ENCODE peak calls at places on chromosomes 6 and 20, in eight cellular contexts. One of them, this sample, is unnamed.

GRCh38 chr20:49768204-49769124 is 44.2 kb upstream of the SLC9A8 start:
- DNase-seq in neural crest cell: no peak
- DNase-seq in endodermal cell: peak
- DNase-seq in nephron progenitor cell: no peak
- DNase-seq in ovary: peak
- DNase-seq in lower leg skin: peak
- DNase-seq in tibial artery: peak
- DNase-seq in fibroblast of lung: peak
- DNase-seq in this sample: peak

GRCh38 chr6:156791261-156791850 is 14.2 kb downstream of the ARID1B start:
- DNase-seq in fibroblast of lung: peak
- DNase-seq in ovary: no peak
- DNase-seq in lower leg skin: no peak
- DNase-seq in endodermal cell: peak
- DNase-seq in tibial artery: no peak
- DNase-seq in neural crest cell: no peak
- DNase-seq in nephron progenitor cell: no peak
- DNase-seq in this sample: peak

GRCh38 chr6:133067960-133068359 is 173.2 kb upstream of the EYA4 start:
- DNase-seq in ovary: no peak
- DNase-seq in neural crest cell: no peak
- DNase-seq in endodermal cell: no peak
- DNase-seq in fibroblast of lung: no peak
- DNase-seq in lower leg skin: no peak
- DNase-seq in nephron progenitor cell: no peak
- DNase-seq in tibial artery: no peak
- DNase-seq in this sample: no peak

GRCh38 chr6:41746068-41746467 is 1.1 kb downstream of the PGC start:
- DNase-seq in neural crest cell: no peak
- DNase-seq in lower leg skin: no peak
- DNase-seq in tibial artery: no peak
- DNase-seq in ovary: no peak
- DNase-seq in endodermal cell: no peak
- DNase-seq in fibroblast of lung: no peak
- DNase-seq in nephron progenitor cell: no peak
- DNase-seq in this sample: no peak

GRCh38 chr20:58306421-58307261 is 2.9 kb upstream of the RAB22A start:
- DNase-seq in ovary: no peak
- DNase-seq in lower leg skin: peak
- DNase-seq in neural crest cell: no peak
- DNase-seq in nephron progenitor cell: no peak
- DNase-seq in fibroblast of lung: peak
- DNase-seq in endodermal cell: no peak
- DNase-seq in tibial artery: peak
- DNase-seq in this sample: peak

GRCh38 chr6:158170656-158171081 is 2.5 kb downstream of the GTF2H5 start:
- DNase-seq in lower leg skin: no peak
- DNase-seq in neural crest cell: no peak
- DNase-seq in nephron progenitor cell: no peak
- DNase-seq in tibial artery: no peak
- DNase-seq in fibroblast of lung: peak
- DNase-seq in endodermal cell: no peak
- DNase-seq in ovary: no peak
- DNase-seq in this sample: peak

GRCh38 chr6:145453376-145453775 is 281.9 kb downstream of the EPM2A start:
- DNase-seq in endodermal cell: no peak
- DNase-seq in fibroblast of lung: peak
- DNase-seq in lower leg skin: no peak
- DNase-seq in nephron progenitor cell: no peak
- DNase-seq in neural crest cell: no peak
- DNase-seq in tibial artery: no peak
- DNase-seq in ovary: no peak
- DNase-seq in this sample: peak

GRCh38 chr20:34720266-34720665 is 16.1 kb downstream of the TP53INP2 start:
- DNase-seq in fibroblast of lung: peak
- DNase-seq in tibial artery: no peak
- DNase-seq in lower leg skin: no peak
- DNase-seq in endodermal cell: no peak
- DNase-seq in ovary: no peak
- DNase-seq in nephron progenitor cell: no peak
- DNase-seq in neural crest cell: no peak
- DNase-seq in this sample: peak

GRCh38 chr20:63462244-63462643 is 10.2 kb downstream of the KCNQ2 start:
- DNase-seq in nephron progenitor cell: no peak
- DNase-seq in endodermal cell: no peak
- DNase-seq in lower leg skin: no peak
- DNase-seq in ovary: no peak
- DNase-seq in fibroblast of lung: no peak
- DNase-seq in neural crest cell: no peak
- DNase-seq in tibial artery: no peak
- DNase-seq in this sample: no peak

GRCh38 chr6:73394577-73395354 is at the start of gene DDX43:
- DNase-seq in lower leg skin: peak
- DNase-seq in neural crest cell: no peak
- DNase-seq in nephron progenitor cell: no peak
- DNase-seq in endodermal cell: no peak
- DNase-seq in tibial artery: peak
- DNase-seq in ovary: peak
- DNase-seq in fibroblast of lung: peak
- DNase-seq in this sample: peak

GRCh38 chr6:10051283-10051682 is 363.6 kb downstream of the TFAP2A start:
- DNase-seq in tibial artery: no peak
- DNase-seq in fibroblast of lung: no peak
- DNase-seq in neural crest cell: no peak
- DNase-seq in ovary: no peak
- DNase-seq in endodermal cell: no peak
- DNase-seq in lower leg skin: no peak
- DNase-seq in nephron progenitor cell: no peak
- DNase-seq in this sample: no peak

GRCh38 chr6:79543411-79543810 is 6.2 kb upstream of the LCA5 start:
- DNase-seq in fibroblast of lung: no peak
- DNase-seq in endodermal cell: no peak
- DNase-seq in neural crest cell: no peak
- DNase-seq in ovary: no peak
- DNase-seq in nephron progenitor cell: no peak
- DNase-seq in lower leg skin: no peak
- DNase-seq in tibial artery: no peak
- DNase-seq in this sample: no peak

GRCh38 chr6:79546186-79546585 is 9.0 kb upstream of the LCA5 start:
- DNase-seq in tibial artery: no peak
- DNase-seq in endodermal cell: no peak
- DNase-seq in ovary: no peak
- DNase-seq in nephron progenitor cell: no peak
- DNase-seq in neural crest cell: no peak
- DNase-seq in lower leg skin: no peak
- DNase-seq in fibroblast of lung: peak
- DNase-seq in this sample: peak

GRCh38 chr6:79543886-79544285 is 6.7 kb upstream of the LCA5 start:
- DNase-seq in ovary: no peak
- DNase-seq in endodermal cell: no peak
- DNase-seq in lower leg skin: no peak
- DNase-seq in fibroblast of lung: no peak
- DNase-seq in tibial artery: no peak
- DNase-seq in neural crest cell: no peak
- DNase-seq in nephron progenitor cell: no peak
- DNase-seq in this sample: no peak

GRCh38 chr6:79544299-79544927 is 7.2 kb upstream of the LCA5 start:
- DNase-seq in nephron progenitor cell: no peak
- DNase-seq in endodermal cell: no peak
- DNase-seq in fibroblast of lung: peak
- DNase-seq in ovary: no peak
- DNase-seq in tibial artery: no peak
- DNase-seq in neural crest cell: no peak
- DNase-seq in lower leg skin: no peak
- DNase-seq in this sample: peak

DNA sequence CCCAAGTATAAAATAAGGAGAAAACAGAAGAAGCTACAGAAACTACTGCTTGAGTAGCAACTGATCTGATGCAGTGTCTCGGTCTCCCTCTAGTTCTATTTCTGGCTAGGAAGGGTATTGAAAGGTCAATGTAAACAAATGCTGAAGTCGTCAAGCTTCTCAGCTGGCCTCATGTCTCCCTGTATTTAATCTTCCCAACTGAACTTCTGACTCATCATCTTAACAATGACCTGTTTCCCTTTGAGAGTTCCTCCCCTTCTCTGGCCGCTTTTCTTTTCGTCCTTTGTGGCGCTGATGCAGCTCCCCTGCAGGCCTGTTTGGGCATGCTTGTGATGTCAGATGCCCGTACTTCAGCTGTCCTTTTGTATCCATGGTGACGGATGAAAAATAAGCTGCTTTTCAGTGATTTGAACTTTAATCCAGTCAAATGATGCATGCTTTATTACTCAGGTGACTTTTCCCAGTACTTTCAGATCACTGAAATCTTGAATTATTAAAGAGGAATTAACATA is 7.8 kb upstream of the LCA5 start:
- DNase-seq in endodermal cell: peak
- DNase-seq in tibial artery: peak
- DNase-seq in neural crest cell: peak
- DNase-seq in fibroblast of lung: peak
- DNase-seq in nephron progenitor cell: peak
- DNase-seq in ovary: peak
- DNase-seq in lower leg skin: peak
- DNase-seq in this sample: peak
- TF ChIP-seq CTCF in endodermal cell: peak
- TF ChIP-seq CTCF in tibial artery: peak
- TF ChIP-seq CTCF in neural crest cell: peak
- TF ChIP-seq CTCF in fibroblast of lung: peak
- TF ChIP-seq CTCF in nephron progenitor cell: peak
- TF ChIP-seq CTCF in ovary: peak
- TF ChIP-seq CTCF in lower leg skin: no peak
- TF ChIP-seq CTCF in this sample: peak

DNA sequence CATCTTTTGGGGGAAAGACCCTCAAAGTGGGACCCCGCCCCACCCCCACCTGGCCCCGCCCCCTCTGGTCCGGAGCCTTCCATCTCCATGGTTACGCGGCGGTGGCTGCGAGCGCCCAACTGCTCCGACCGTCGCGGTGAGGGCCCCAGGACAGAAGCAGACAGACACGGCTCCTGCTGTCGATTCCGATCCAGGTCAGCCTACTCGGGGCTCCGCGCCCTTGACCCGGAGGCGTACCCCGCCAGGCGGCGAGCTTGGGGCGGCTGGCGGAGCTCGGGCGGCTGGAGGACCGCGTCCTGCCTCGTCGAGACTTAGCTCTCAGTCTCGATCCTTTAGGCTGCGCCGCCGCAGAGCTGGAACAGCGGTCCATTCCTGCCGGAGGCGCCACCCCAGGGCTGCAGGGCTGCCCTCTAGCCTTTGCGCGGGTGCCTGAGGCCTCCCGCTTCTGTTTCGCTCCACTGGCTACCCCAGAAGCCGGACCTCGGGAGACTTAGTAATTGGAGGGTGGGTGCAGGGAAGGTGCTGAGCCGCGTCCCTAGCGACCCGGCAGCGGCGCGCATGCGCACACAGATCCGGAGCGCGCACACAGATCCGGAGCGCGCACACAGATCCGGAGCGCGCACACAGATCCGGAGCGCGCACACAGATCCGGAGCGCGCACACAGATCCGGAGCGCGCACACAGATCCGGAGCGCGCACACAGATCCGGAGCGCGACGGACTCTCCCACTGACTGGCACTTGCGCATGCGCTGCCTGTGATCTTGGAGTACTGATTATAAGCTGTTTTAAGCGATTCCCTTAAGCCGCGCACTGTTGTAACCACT is at the start of gene CFAP206:
- DNase-seq in tibial artery: peak
- DNase-seq in ovary: peak
- DNase-seq in neural crest cell: peak
- DNase-seq in endodermal cell: peak
- DNase-seq in fibroblast of lung: peak
- DNase-seq in nephron progenitor cell: peak
- DNase-seq in lower leg skin: peak
- DNase-seq in this sample: peak
- TF ChIP-seq CTCF in tibial artery: no peak
- TF ChIP-seq CTCF in ovary: no peak
- TF ChIP-seq CTCF in neural crest cell: no peak
- TF ChIP-seq CTCF in endodermal cell: peak
- TF ChIP-seq CTCF in fibroblast of lung: peak
- TF ChIP-seq CTCF in nephron progenitor cell: no peak
- TF ChIP-seq CTCF in lower leg skin: no peak
- TF ChIP-seq CTCF in this sample: no peak

GRCh38 chr6:143872211-143872610 is 7.9 kb downstream of the ZC2HC1B start:
- DNase-seq in neural crest cell: no peak
- DNase-seq in lower leg skin: no peak
- DNase-seq in endodermal cell: no peak
- DNase-seq in tibial artery: no peak
- DNase-seq in fibroblast of lung: no peak
- DNase-seq in nephron progenitor cell: no peak
- DNase-seq in ovary: no peak
- DNase-seq in this sample: peak
- TF ChIP-seq CTCF in neural crest cell: no peak
- TF ChIP-seq CTCF in lower leg skin: no peak
- TF ChIP-seq CTCF in endodermal cell: no peak
- TF ChIP-seq CTCF in tibial artery: no peak
- TF ChIP-seq CTCF in fibroblast of lung: no peak
- TF ChIP-seq CTCF in nephron progenitor cell: no peak
- TF ChIP-seq CTCF in ovary: no peak
- TF ChIP-seq CTCF in this sample: no peak

DNA sequence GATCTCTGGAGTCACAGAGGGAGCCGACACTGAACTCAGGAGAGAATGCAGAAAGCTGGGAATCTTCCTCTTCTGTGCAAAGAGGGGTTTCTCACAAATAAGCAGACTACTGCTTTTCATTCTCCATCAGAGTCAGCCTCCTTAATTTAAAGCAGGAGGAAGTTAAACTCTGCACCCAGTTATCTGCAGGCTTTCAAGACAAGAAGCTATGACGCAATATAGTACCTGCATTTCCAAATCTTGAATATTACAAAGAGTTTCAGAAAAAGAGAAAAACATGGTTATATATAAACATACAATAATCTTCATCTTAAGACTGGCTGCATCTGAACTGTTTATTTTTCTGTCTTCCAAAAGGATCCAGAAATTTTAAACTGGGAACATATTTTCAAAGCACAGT is 18.0 kb upstream of the SNRPB2 start:
- DNase-seq in nephron progenitor cell: no peak
- DNase-seq in tibial artery: no peak
- DNase-seq in ovary: no peak
- DNase-seq in endodermal cell: no peak
- DNase-seq in lower leg skin: no peak
- DNase-seq in fibroblast of lung: no peak
- DNase-seq in neural crest cell: no peak
- DNase-seq in this sample: no peak
- TF ChIP-seq CTCF in nephron progenitor cell: no peak
- TF ChIP-seq CTCF in tibial artery: no peak
- TF ChIP-seq CTCF in ovary: no peak
- TF ChIP-seq CTCF in endodermal cell: no peak
- TF ChIP-seq CTCF in lower leg skin: no peak
- TF ChIP-seq CTCF in fibroblast of lung: no peak
- TF ChIP-seq CTCF in neural crest cell: no peak
- TF ChIP-seq CTCF in this sample: no peak